ENCODE peak calls at places on chromosomes 7 and 10, in four cellular contexts. K is GM12878, H is HepG2, V is H1. F is an unnamed sample.

GRCh38 chr10:127090135-127090534 is 106.3 kb downstream of the INSYN2A start:
- DNase-seq in V (no peak), K (no peak), H (peak), F (no peak)

GRCh38 chr7:133180717-133181116 is 72.2 kb upstream of the EXOC4 start:
- DNase-seq in V (no peak), K (no peak), H (no peak), F (no peak)

GRCh38 chr7:29609162-29610030 is 45.8 kb downstream of the PRR15 start:
- DNase-seq in K (no peak), V (no peak), H (peak), F (no peak)

GRCh38 chr10:19629559-19629958 is 186.7 kb upstream of the PLXDC2 start:
- DNase-seq in K (no peak), H (no peak), V (no peak), F (no peak)

GRCh38 chr7:2903686-2904162 is 59.6 kb upstream of the GNA12 start:
- DNase-seq in K (no peak), V (no peak), H (peak), F (no peak)

GRCh38 chr7:152336754-152337368 is 98.9 kb downstream of the KMT2C start:
- DNase-seq in K (no peak), V (no peak), H (peak), F (peak)

GRCh38 chr7:114979803-114980507 is 58.1 kb downstream of the MDFIC start:
- DNase-seq in V (no peak), K (no peak), H (no peak), F (no peak)

GRCh38 chr10:124105045-124105444 is 11.6 kb upstream of the CHST15 start:
- DNase-seq in V (no peak), K (no peak), H (no peak), F (no peak)

GRCh38 chr10:11195017-11195586 is 177.4 kb downstream of the CELF2 start:
- DNase-seq in H (no peak), V (no peak), K (no peak), F (no peak)

GRCh38 chr7:114548081-114548480 is 133.5 kb downstream of the FOXP2 start:
- DNase-seq in K (no peak), H (no peak), V (no peak), F (no peak)

GRCh38 chr10:120365872-120366271 is 91.2 kb upstream of the PLPP4 start:
- DNase-seq in V (no peak), H (no peak), K (no peak), F (no peak)

GRCh38 chr7:4133491-4134044 is 548.5 kb upstream of the FOXK1 start:
- DNase-seq in V (no peak), K (no peak), H (no peak), F (no peak)

GRCh38 chr7:98314469-98314868 is 33.0 kb downstream of the BRI3 start:
- DNase-seq in V (no peak), K (no peak), H (no peak), F (no peak)

GRCh38 chr7:22821702-22822485 is 755 bp downstream of the TOMM7 start:
- DNase-seq in V (no peak), K (no peak), H (no peak), F (no peak)

GRCh38 chr7:2123360-2123759 is 109.4 kb downstream of the MAD1L1 start:
- DNase-seq in K (no peak), V (no peak), H (no peak), F (no peak)

GRCh38 chr10:59229451-59229850 is 53.0 kb downstream of the PHYHIPL start:
- DNase-seq in K (no peak), V (no peak), H (no peak), F (no peak)

GRCh38 chr10:59236064-59236697 is 59.7 kb downstream of the PHYHIPL start:
- DNase-seq in H (no peak), V (no peak), K (no peak), F (no peak)

GRCh38 chr10:59234194-59234593 is 57.8 kb downstream of the PHYHIPL start:
- DNase-seq in V (no peak), H (no peak), K (no peak), F (no peak)

GRCh38 chr10:59237775-59238174 is 61.3 kb downstream of the PHYHIPL start:
- DNase-seq in K (no peak), V (no peak), H (no peak), F (no peak)

GRCh38 chr10:59234814-59235429 is 58.5 kb downstream of the PHYHIPL start:
- DNase-seq in K (no peak), V (no peak), H (no peak), F (no peak)
- TF ChIP-seq TCF12 in K (no peak), V (no peak), H (no peak), F (peak)

DNA sequence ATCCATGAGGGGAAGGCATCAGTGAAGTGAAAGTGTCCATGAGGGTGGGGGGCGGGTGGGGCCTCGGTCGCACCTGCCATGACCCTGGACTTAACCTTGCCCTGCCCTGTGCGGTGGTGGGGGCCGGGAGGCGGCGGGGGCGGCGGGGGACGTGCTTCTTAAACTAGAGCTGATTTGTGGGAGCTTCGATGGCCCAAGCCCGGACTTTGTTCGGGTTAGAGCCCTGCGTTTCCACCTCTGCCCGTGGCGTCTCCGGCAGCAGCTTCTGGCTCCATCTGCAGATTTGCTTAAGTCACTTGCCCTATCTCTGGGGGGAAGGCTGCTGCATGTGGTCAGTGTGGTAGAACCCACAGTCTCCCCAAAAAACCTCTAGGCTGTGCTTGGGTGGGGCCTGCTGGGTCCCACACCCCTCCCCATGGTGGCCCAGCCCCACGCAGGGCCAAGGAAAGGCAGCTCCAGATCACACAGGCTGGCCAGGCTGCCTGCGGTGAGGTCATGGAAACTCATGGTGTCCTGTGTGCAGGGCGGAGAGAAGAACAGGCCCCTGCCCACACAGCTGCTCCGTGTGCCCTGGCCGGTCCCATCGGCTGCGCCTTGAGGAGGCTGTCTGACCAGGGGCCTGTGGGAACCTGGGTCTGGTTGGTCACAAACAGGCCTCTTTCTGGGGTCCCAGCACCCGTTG is 93.2 kb downstream of the INPP5A start:
- DNase-seq in K (no peak), H (no peak), V (no peak), F (no peak)
- TF ChIP-seq RAD21 in K (no peak), H (no peak), V (no peak), F (no peak)

DNA sequence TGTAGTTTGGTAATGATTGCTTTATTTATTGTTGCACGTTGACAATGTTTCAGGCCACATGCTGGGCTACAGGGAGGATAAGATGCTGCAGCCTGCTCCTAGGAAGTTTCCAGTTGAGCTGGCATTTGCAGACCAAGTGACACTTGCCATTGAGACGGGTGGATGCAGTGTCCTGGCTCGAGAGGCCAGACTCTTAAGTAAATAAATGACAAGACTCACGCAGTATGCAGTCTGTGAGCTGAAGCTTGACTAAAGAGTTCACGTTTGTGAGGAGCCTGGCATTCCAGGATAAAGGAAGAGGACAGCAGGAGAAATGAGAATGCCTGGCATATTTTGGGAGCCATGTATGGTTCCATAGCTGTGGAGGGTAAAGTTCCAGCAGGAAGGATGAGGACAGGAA is 105.8 kb downstream of the BAMBI start:
- DNase-seq in K (no peak), H (peak), V (no peak), F (no peak)
- TF ChIP-seq TCF12 in K (no peak), H (no peak), V (no peak), F (no peak)

DNA sequence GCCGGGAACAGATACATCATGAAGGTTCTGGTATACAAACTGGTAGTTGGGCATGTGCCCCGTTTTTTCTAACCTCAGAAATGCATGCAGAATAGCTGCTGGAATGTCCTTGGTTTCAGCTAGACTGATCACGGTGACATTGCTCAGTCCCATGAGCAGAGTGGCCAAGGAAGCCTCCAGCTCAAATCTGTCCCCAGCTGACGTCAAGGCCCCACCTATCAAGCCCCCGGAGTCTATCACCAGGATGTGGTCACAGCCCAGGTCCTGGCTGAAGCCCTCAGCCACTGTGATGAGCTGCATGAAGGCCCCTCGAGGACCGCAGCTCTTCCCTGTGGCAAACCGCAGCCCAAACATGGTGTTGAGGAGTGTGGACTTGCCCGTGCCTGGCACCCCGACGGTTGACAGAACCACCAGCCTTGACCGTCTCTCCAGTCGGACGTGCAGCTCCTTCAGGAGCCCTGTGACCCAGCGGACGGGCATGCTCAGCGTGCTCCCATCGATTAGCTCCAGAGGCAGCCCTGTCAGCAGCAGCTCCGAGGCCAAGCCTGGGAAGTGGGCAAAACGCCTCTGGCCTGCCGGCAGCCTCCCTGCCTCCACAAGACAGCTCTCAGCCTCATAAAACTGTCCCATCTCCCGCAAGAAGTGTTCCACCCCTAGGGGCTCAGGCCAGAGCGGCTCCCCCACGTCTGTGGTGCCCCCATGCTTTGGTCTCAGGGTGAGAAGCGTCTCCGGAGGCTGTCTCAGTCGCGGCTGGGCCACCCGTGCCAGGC is 7.8 kb upstream of the MRPS24 start:
- DNase-seq in K (no peak), H (no peak), V (no peak), F (no peak)
- TF ChIP-seq RAD21 in K (no peak), H (no peak), V (no peak), F (no peak)

GRCh38 chr10:68112837-68113236 is 3.5 kb downstream of the MYPN start:
- DNase-seq in K (no peak), V (no peak), H (no peak), F (no peak)
- TF ChIP-seq TCF12 in K (no peak), V (no peak), H (no peak), F (no peak)